ENCODE peak calls at places on chromosomes 1 and 21, in four cellular contexts. B is mammary epithelial cell, J is brain microvascular endothelial cell, E is tibial artery. F is an unnamed sample. For H3K36me3, the result is how much of the 10 kb centered on the place peaks cover.

GRCh38 chr21:33071878-33072306 is 2.0 kb downstream of the OLIG1 start:
- DNase-seq in B (peak), J (no peak), E (no peak), F (no peak)

GRCh38 chr1:224774378-224774777 is 155.1 kb upstream of the DNAH14 start:
- DNase-seq in B (peak), J (no peak), E (no peak), F (no peak)

GRCh38 chr1:43530483-43531452 is at the start of gene PTPRF:
- DNase-seq in B (peak), J (no peak), E (peak), F (no peak)

GRCh38 chr1:56590520-56591011 is 11.2 kb upstream of the PLPP3 start:
- DNase-seq in B (no peak), J (no peak), E (no peak), F (no peak)

GRCh38 chr1:243495442-243496172 is 239.8 kb downstream of the SDCCAG8 start:
- DNase-seq in B (no peak), J (no peak), E (no peak), F (no peak)

GRCh38 chr1:109910963-109911798 is 532 bp downstream of the CSF1 start:
- DNase-seq in B (peak), J (no peak), E (peak), F (no peak)

GRCh38 chr1:14842891-14843290 is 244.4 kb downstream of the KAZN start:
- DNase-seq in B (peak), J (peak), E (no peak), F (no peak)

GRCh38 chr21:43689556-43690337 is 29.2 kb upstream of the PDXK start:
- DNase-seq in B (no peak), J (no peak), E (no peak), F (no peak)

GRCh38 chr1:204096931-204097330 is 24.0 kb downstream of the SOX13 start:
- DNase-seq in B (no peak), J (no peak), E (no peak), F (no peak)

GRCh38 chr1:78559680-78560079 is 60.6 kb upstream of the IFI44L start:
- DNase-seq in B (no peak), J (no peak), E (no peak), F (no peak)

GRCh38 chr1:110616587-110616986 is 10.4 kb upstream of the KCNA2 start:
- DNase-seq in B (peak), J (peak), E (no peak), F (no peak)

GRCh38 chr1:109299087-109299983 is 7.5 kb downstream of the MYBPHL start:
- DNase-seq in B (peak), J (peak), E (no peak), F (peak)

GRCh38 chr1:236868625-236869467 is 73.8 kb downstream of the MTR start:
- DNase-seq in B (peak), J (peak), E (no peak), F (peak)

GRCh38 chr1:175463856-175464255 is 271.3 kb upstream of the KIAA0040 start:
- DNase-seq in B (no peak), J (no peak), E (no peak), F (no peak)

GRCh38 chr1:9145021-9145668 is 16.2 kb upstream of the GPR157 start:
- DNase-seq in B (peak), J (peak), E (no peak), F (peak)

GRCh38 chr1:111804736-111805135 is 49.0 kb downstream of the DDX20 start:
- DNase-seq in B (no peak), J (no peak), E (no peak), F (no peak)

GRCh38 chr1:24992761-24993211 is 62.7 kb upstream of the RUNX3 start:
- DNase-seq in B (no peak), J (no peak), E (no peak), F (no peak)

GRCh38 chr1:43994794-43995790 is 3.7 kb downstream of the CCDC24 start:
- DNase-seq in B (no peak), J (no peak), E (no peak), F (no peak)

GRCh38 chr1:53574621-53575020 is 115.4 kb downstream of the DMRTB1 start:
- DNase-seq in B (no peak), J (no peak), E (peak), F (no peak)

GRCh38 chr1:90876098-90876497 is 145.7 kb downstream of the ZNF644 start:
- DNase-seq in B (no peak), J (no peak), E (no peak), F (no peak)

GRCh38 chr1:201405484-201405831 is 6.3 kb upstream of the LAD1 start:
- DNase-seq in B (no peak), J (no peak), E (no peak), F (no peak)

GRCh38 chr1:197526736-197527371 is 248.4 kb downstream of the DENND1B start:
- DNase-seq in B (peak), J (no peak), E (no peak), F (peak)

GRCh38 chr1:118988186-118989005 is at the start of gene TBX15:
- DNase-seq in B (no peak), J (peak), E (peak), F (no peak)

GRCh38 chr1:229410692-229411433 is 23.0 kb downstream of the ACTA1 start:
- DNase-seq in B (peak), J (peak), E (peak), F (peak)

GRCh38 chr1:164718821-164719220 is 159.8 kb downstream of the PBX1 start:
- DNase-seq in B (no peak), J (no peak), E (no peak), F (no peak)

GRCh38 chr1:164716992-164717703 is 158.2 kb downstream of the PBX1 start:
- DNase-seq in B (peak), J (peak), E (no peak), F (peak)

GRCh38 chr1:164721037-164721496 is 162.1 kb downstream of the PBX1 start:
- DNase-seq in B (no peak), J (no peak), E (no peak), F (no peak)

GRCh38 chr1:164720329-164721036 is 161.5 kb downstream of the PBX1 start:
- DNase-seq in B (no peak), J (peak), E (no peak), F (no peak)

DNA sequence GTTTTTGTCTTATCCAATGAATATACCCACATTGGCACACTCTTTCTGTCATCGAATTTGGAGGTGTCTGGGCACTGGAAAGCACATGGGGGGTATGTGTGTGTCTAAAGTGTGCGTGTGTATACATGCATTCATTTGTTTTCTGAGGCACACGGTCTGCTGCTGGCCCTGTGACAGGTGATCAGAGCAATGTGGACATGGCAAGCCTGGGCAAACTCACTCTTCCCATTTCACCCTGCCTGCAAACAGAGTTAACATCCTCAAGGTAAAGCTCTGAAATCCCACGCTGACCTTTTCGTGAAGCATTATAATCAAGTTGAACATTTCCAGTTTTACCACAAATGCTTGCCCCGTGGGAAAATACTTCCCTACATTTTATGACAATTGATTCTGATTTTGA is 160.7 kb downstream of the PBX1 start:
- DNase-seq in B (peak), J (no peak), E (no peak), F (peak)
- H3K36me3 ChIP-seq in B (under half), J (under half), E (under half), F (under half)

GRCh38 chr1:151574575-151575529 is 34.7 kb downstream of the TUFT1 start:
- DNase-seq in B (peak), J (peak), E (no peak), F (peak)
- TF ChIP-seq CTCF in B (no peak), J (no peak), E (no peak), F (no peak)

DNA sequence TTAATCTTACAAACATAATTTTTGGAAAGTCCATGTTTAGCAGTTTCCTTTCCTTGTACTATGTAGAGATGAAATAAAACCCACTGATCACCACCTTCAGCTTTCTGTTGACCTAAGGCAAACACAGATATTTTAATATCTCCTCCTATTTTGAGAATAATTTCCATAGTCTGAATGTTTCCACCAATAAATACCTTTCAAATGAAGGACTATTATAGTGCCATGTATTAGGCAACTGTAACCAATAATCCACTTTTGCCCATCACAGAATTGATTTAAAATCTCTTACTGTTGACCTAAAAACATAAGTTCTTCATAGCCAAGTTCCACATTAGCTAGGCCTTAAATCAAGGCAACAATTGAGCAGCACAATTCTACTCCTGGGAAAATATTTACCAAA is 1.8 kb downstream of the CDC42BPA start:
- DNase-seq in B (peak), J (no peak), E (no peak), F (no peak)
- H3K4me3 ChIP-seq in B (peak), J (peak), E (peak), F (peak)

GRCh38 chr1:154584267-154584994 is 16.9 kb downstream of the CHRNB2 start:
- DNase-seq in B (no peak), J (no peak), E (peak), F (no peak)
- H3K36me3 ChIP-seq in B (half or more), J (half or more), E (half or more), F (half or more)

GRCh38 chr1:19596719-19597462 is 47.2 kb upstream of the NBL1 start:
- DNase-seq in B (peak), J (peak), E (peak), F (peak)
- TF ChIP-seq CTCF in B (no peak), J (no peak), E (no peak), F (no peak)